ENCODE peak calls at places on chromosome 20, in six cellular contexts. One of them, this sample, is unnamed.
A peak's percentile ranks its signal among the peaks of the same experiment; 100 is the strongest.

GRCh38 chr20:62929051-62929538 is 2.8 kb upstream of the DIDO1 start:
- DNase-seq in pancreas: peak; percentile 89
- DNase-seq in Caco-2: no peak
- DNase-seq in body of pancreas: peak; percentile 82
- DNase-seq in ascending aorta: peak; percentile 72
- DNase-seq in lower leg skin: peak; percentile 92
- DNase-seq in this sample: peak; percentile 52

GRCh38 chr20:1513801-1514200 is 22.6 kb upstream of the SIRPB2 start:
- DNase-seq in pancreas: no peak
- DNase-seq in Caco-2: no peak
- DNase-seq in body of pancreas: no peak
- DNase-seq in ascending aorta: no peak
- DNase-seq in lower leg skin: no peak
- DNase-seq in this sample: no peak

GRCh38 chr20:57223648-57224489 is 42.6 kb downstream of the BMP7 start:
- DNase-seq in pancreas: no peak
- DNase-seq in Caco-2: no peak
- DNase-seq in body of pancreas: no peak
- DNase-seq in ascending aorta: no peak
- DNase-seq in lower leg skin: peak; percentile 93
- DNase-seq in this sample: no peak

GRCh38 chr20:37651932-37652331 is 41.9 kb upstream of the CTNNBL1 start:
- DNase-seq in pancreas: no peak
- DNase-seq in Caco-2: peak; percentile 59
- DNase-seq in body of pancreas: peak; percentile 34
- DNase-seq in ascending aorta: no peak
- DNase-seq in lower leg skin: no peak
- DNase-seq in this sample: peak; percentile 33

GRCh38 chr20:44805991-44806729 is 4.2 kb downstream of the RIMS4 start:
- DNase-seq in pancreas: no peak
- DNase-seq in Caco-2: peak; percentile 48
- DNase-seq in body of pancreas: no peak
- DNase-seq in ascending aorta: peak; percentile 79
- DNase-seq in lower leg skin: peak; percentile 79
- DNase-seq in this sample: peak; percentile 43

GRCh38 chr20:32282461-32282860 is 5.0 kb downstream of the KIF3B start:
- DNase-seq in pancreas: peak; percentile 91
- DNase-seq in Caco-2: no peak
- DNase-seq in body of pancreas: peak; percentile 90
- DNase-seq in ascending aorta: no peak
- DNase-seq in lower leg skin: no peak
- DNase-seq in this sample: no peak

GRCh38 chr20:6030453-6031080 is 23.3 kb downstream of the LRRN4 start:
- DNase-seq in pancreas: no peak
- DNase-seq in Caco-2: no peak
- DNase-seq in body of pancreas: no peak
- DNase-seq in ascending aorta: no peak
- DNase-seq in lower leg skin: no peak
- DNase-seq in this sample: no peak

GRCh38 chr20:6504826-6505225 is 262.7 kb upstream of the BMP2 start:
- DNase-seq in pancreas: no peak
- DNase-seq in Caco-2: no peak
- DNase-seq in body of pancreas: no peak
- DNase-seq in ascending aorta: no peak
- DNase-seq in lower leg skin: no peak
- DNase-seq in this sample: no peak

GRCh38 chr20:63137851-63138415 is 78.0 kb downstream of the YTHDF1 start:
- DNase-seq in pancreas: peak; percentile 22
- DNase-seq in Caco-2: no peak
- DNase-seq in body of pancreas: no peak
- DNase-seq in ascending aorta: no peak
- DNase-seq in lower leg skin: no peak
- DNase-seq in this sample: no peak

GRCh38 chr20:40630723-40631631 is 58.1 kb downstream of the MAFB start:
- DNase-seq in pancreas: no peak
- DNase-seq in Caco-2: no peak
- DNase-seq in body of pancreas: no peak
- DNase-seq in ascending aorta: peak; percentile 60
- DNase-seq in lower leg skin: peak; percentile 76
- DNase-seq in this sample: no peak

GRCh38 chr20:21125072-21125848 is 622 bp upstream of the KIZ start:
- DNase-seq in pancreas: peak; percentile 62
- DNase-seq in Caco-2: peak; percentile 73
- DNase-seq in body of pancreas: peak; percentile 56
- DNase-seq in ascending aorta: peak; percentile 64
- DNase-seq in lower leg skin: peak; percentile 87
- DNase-seq in this sample: peak; percentile 50

GRCh38 chr20:23446505-23446904 is 6.2 kb downstream of the CST11 start:
- DNase-seq in pancreas: no peak
- DNase-seq in Caco-2: peak; percentile 49
- DNase-seq in body of pancreas: peak; percentile 36
- DNase-seq in ascending aorta: no peak
- DNase-seq in lower leg skin: no peak
- DNase-seq in this sample: peak; percentile 61

GRCh38 chr20:10177326-10177725 is 41.3 kb upstream of the SNAP25 start:
- DNase-seq in pancreas: no peak
- DNase-seq in Caco-2: no peak
- DNase-seq in body of pancreas: no peak
- DNase-seq in ascending aorta: no peak
- DNase-seq in lower leg skin: no peak
- DNase-seq in this sample: no peak

GRCh38 chr20:25493748-25494505 is 86.5 kb downstream of the GINS1 start:
- DNase-seq in pancreas: peak; percentile 40
- DNase-seq in Caco-2: no peak
- DNase-seq in body of pancreas: no peak
- DNase-seq in ascending aorta: no peak
- DNase-seq in lower leg skin: no peak
- DNase-seq in this sample: no peak

GRCh38 chr20:50311308-50312001 is 120.8 kb downstream of the CEBPB start:
- DNase-seq in pancreas: no peak
- DNase-seq in Caco-2: no peak
- DNase-seq in body of pancreas: no peak
- DNase-seq in ascending aorta: no peak
- DNase-seq in lower leg skin: peak; percentile 75
- DNase-seq in this sample: no peak

GRCh38 chr20:13610205-13610604 is 28.5 kb downstream of the TASP1 start:
- DNase-seq in pancreas: no peak
- DNase-seq in Caco-2: peak; percentile 37
- DNase-seq in body of pancreas: no peak
- DNase-seq in ascending aorta: no peak
- DNase-seq in lower leg skin: no peak
- DNase-seq in this sample: no peak

GRCh38 chr20:54177378-54177777 is 3.6 kb upstream of the CYP24A1 start:
- DNase-seq in pancreas: no peak
- DNase-seq in Caco-2: no peak
- DNase-seq in body of pancreas: no peak
- DNase-seq in ascending aorta: no peak
- DNase-seq in lower leg skin: no peak
- DNase-seq in this sample: no peak

GRCh38 chr20:54172856-54173652 is 732 bp downstream of the CYP24A1 start:
- DNase-seq in pancreas: peak; percentile 67
- DNase-seq in Caco-2: no peak
- DNase-seq in body of pancreas: peak; percentile 14
- DNase-seq in ascending aorta: no peak
- DNase-seq in lower leg skin: no peak
- DNase-seq in this sample: no peak

GRCh38 chr20:54172532-54172855 is 1.3 kb downstream of the CYP24A1 start:
- DNase-seq in pancreas: no peak
- DNase-seq in Caco-2: no peak
- DNase-seq in body of pancreas: no peak
- DNase-seq in ascending aorta: no peak
- DNase-seq in lower leg skin: no peak
- DNase-seq in this sample: no peak

GRCh38 chr20:54176610-54177009 is 2.8 kb upstream of the CYP24A1 start:
- DNase-seq in pancreas: no peak
- DNase-seq in Caco-2: no peak
- DNase-seq in body of pancreas: no peak
- DNase-seq in ascending aorta: no peak
- DNase-seq in lower leg skin: no peak
- DNase-seq in this sample: no peak

DNA sequence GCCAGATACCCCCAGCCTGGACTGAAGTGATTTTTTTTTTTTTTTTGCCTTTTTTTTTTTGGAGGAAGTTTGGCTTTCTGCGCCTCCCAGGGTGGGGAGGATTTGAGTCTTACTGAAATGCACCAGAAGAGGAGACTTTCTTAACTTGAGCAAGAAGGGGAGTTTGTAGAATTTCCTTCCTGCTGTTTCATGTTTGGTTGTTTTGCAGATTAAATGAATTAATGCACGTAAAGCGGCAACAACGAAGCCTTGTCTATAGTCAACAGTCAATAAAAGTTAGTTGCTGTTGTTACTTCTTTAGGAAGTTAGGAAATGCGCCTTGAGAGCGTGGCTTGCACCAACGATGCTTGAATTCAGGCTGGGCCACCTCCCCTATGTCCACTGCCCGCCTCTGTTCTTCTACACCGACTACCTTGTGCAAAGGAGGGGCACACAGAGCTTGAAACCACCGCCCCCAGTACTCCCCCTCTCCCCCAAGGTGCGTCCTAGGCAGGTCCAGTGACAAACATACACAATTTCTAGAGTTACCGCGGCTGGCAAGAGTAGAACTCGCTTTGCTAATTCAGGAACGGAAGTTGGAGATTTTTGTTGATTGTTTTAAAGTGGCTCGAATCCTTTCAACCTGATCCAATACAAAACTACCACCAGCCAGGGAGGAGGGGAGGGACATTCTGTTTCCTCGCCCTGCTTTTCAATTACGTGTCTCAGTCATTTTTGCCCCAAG is 828 bp upstream of the CYP24A1 start:
- DNase-seq in pancreas: no peak
- DNase-seq in Caco-2: no peak
- DNase-seq in body of pancreas: no peak
- DNase-seq in ascending aorta: no peak
- DNase-seq in lower leg skin: no peak
- DNase-seq in this sample: no peak
- H3K4me3 ChIP-seq in pancreas: no peak overlapping the region
- H3K4me3 ChIP-seq in Caco-2: no peak overlapping the region
- H3K4me3 ChIP-seq in body of pancreas: no peak overlapping the region
- H3K4me3 ChIP-seq in ascending aorta: peak overlapping the region; percentile 18
- H3K4me3 ChIP-seq in lower leg skin: no peak overlapping the region
- H3K4me3 ChIP-seq in this sample: no peak overlapping the region

DNA sequence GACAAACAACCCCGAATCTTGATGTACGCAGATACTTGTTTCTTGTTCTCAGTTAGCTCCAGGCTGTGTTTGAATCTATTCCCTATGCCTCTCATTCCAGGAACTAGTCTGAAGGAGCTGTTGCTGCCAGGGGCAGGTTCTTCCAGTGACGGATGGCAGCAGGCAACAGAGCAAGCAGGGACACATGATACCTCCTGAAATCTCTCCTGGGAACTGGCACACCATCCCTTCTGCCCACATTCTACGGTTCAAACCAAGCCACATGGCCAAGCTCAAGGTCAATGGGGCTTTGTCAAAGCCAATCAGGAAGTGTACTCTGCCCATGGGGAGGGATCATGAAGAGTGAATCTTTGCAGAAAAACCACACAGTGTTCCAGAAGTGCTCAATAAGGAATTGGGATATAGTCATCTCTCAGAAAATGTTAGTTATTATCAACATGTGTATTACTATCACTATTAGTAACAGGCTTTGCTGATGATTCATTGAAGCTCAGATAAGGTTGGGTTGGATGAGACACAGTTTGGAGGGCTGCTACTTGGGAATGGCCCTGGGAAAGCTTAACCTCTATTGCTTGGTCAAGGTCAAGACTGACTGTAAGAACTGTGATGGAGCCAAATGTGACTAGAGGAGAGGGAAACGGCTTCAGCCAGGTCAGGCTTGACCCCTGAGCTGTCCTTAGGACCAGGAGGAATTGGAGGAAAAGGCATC is 454.9 kb downstream of the PTPRT start:
- DNase-seq in pancreas: no peak
- DNase-seq in Caco-2: no peak
- DNase-seq in body of pancreas: no peak
- DNase-seq in ascending aorta: peak; percentile 42
- DNase-seq in lower leg skin: peak; percentile 70
- DNase-seq in this sample: no peak
- H3K4me3 ChIP-seq in pancreas: no peak overlapping the region
- H3K4me3 ChIP-seq in Caco-2: no peak overlapping the region
- H3K4me3 ChIP-seq in body of pancreas: no peak overlapping the region
- H3K4me3 ChIP-seq in ascending aorta: no peak overlapping the region
- H3K4me3 ChIP-seq in lower leg skin: no peak overlapping the region
- H3K4me3 ChIP-seq in this sample: no peak overlapping the region

GRCh38 chr20:58515240-58516212 is at the start of gene APCDD1L:
- DNase-seq in pancreas: no peak
- DNase-seq in Caco-2: peak; percentile 27
- DNase-seq in body of pancreas: no peak
- DNase-seq in ascending aorta: peak; percentile 76
- DNase-seq in lower leg skin: peak; percentile 82
- DNase-seq in this sample: peak; percentile 37
- H3K4me3 ChIP-seq in pancreas: no peak within 1 kb of the TSS
- H3K4me3 ChIP-seq in Caco-2: no peak within 1 kb of the TSS
- H3K4me3 ChIP-seq in body of pancreas: no peak within 1 kb of the TSS
- H3K4me3 ChIP-seq in ascending aorta: peak within 1 kb of the TSS; percentile 41
- H3K4me3 ChIP-seq in lower leg skin: peak within 1 kb of the TSS; percentile 0
- H3K4me3 ChIP-seq in this sample: peak within 1 kb of the TSS; percentile 42

GRCh38 chr20:3785240-3786125 is 1.1 kb downstream of the CENPB start:
- DNase-seq in pancreas: peak; percentile 88
- DNase-seq in Caco-2: no peak
- DNase-seq in body of pancreas: peak; percentile 40
- DNase-seq in ascending aorta: no peak
- DNase-seq in lower leg skin: peak; percentile 86
- DNase-seq in this sample: no peak

GRCh38 chr20:3784863-3785239 is 1.7 kb downstream of the CENPB start:
- DNase-seq in pancreas: peak; percentile 53
- DNase-seq in Caco-2: no peak
- DNase-seq in body of pancreas: no peak
- DNase-seq in ascending aorta: no peak
- DNase-seq in lower leg skin: no peak
- DNase-seq in this sample: no peak

GRCh38 chr20:3783068-3783489 is 1.8 kb upstream of the SPEF1 start:
- DNase-seq in pancreas: peak; percentile 54
- DNase-seq in Caco-2: peak; percentile 32
- DNase-seq in body of pancreas: no peak
- DNase-seq in ascending aorta: no peak
- DNase-seq in lower leg skin: no peak
- DNase-seq in this sample: no peak

GRCh38 chr20:3783516-3784225 is 2.4 kb upstream of the SPEF1 start:
- DNase-seq in pancreas: peak; percentile 53
- DNase-seq in Caco-2: no peak
- DNase-seq in body of pancreas: no peak
- DNase-seq in ascending aorta: no peak
- DNase-seq in lower leg skin: no peak
- DNase-seq in this sample: no peak

DNA sequence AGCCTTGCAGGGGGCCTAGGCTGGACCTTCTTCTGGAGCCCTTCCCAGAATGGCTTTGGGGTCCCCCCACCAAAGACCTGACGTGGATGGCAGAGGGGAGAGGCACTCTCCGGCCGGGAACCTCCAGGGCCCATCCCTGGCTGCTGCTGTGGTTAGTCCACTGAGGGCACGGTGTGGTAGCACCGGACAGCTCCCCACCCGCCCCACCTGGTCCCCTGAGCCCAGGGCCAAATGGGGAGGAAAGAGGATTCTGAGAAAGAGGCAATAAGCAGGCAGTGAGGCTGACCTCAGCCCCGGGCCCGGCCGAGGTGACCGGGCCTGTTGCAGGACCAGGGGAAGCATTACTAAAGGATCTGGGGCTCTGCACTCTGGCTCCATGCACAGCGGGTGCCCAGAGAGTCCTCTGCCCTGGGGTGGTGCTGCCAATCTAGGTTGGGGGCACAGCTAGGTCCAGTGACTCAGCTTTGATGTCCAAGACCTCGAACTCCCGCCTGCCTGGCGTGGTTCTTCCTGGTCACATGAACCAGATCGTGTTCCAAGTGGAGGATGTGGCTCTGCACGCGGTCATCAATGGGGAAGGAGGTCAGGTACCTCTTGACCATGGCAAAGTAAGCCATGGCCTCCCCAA is 2.2 kb downstream of the CENPB start:
- DNase-seq in pancreas: peak; percentile 72
- DNase-seq in Caco-2: no peak
- DNase-seq in body of pancreas: no peak
- DNase-seq in ascending aorta: no peak
- DNase-seq in lower leg skin: no peak
- DNase-seq in this sample: no peak
- H3K4me3 ChIP-seq in pancreas: no peak overlapping the region
- H3K4me3 ChIP-seq in Caco-2: no peak overlapping the region
- H3K4me3 ChIP-seq in body of pancreas: no peak overlapping the region
- H3K4me3 ChIP-seq in ascending aorta: no peak overlapping the region
- H3K4me3 ChIP-seq in lower leg skin: no peak overlapping the region
- H3K4me3 ChIP-seq in this sample: peak overlapping the region; percentile 69

This sample was measured in fibroblast of pulmonary artery.